ENCODE peak calls at places on chromosomes 6 and 20, in six cellular contexts. One of them, this sample, is unnamed.

GRCh38 chr6:157561929-157562810 is 181.2 kb downstream of the ZDHHC14 start:
- DNase-seq in GM12865: peak
- DNase-seq in CD8-positive, alpha-beta T cell: no peak
- DNase-seq in RWPE2: no peak
- DNase-seq in gastrocnemius medialis: no peak
- DNase-seq in pancreas: no peak
- DNase-seq in this sample: no peak

GRCh38 chr20:29763821-29764511 is 1493.5 kb upstream of the DEFB115 start:
- DNase-seq in gastrocnemius medialis: no peak
- DNase-seq in pancreas: no peak
- DNase-seq in RWPE2: no peak
- DNase-seq in CD8-positive, alpha-beta T cell: no peak
- DNase-seq in GM12865: no peak
- DNase-seq in this sample: no peak

GRCh38 chr20:56247954-56248782 is at the start of gene MC3R:
- DNase-seq in RWPE2: no peak
- DNase-seq in GM12865: peak
- DNase-seq in pancreas: peak
- DNase-seq in gastrocnemius medialis: no peak
- DNase-seq in CD8-positive, alpha-beta T cell: no peak
- DNase-seq in this sample: no peak

GRCh38 chr20:45933231-45934045 is 1.0 kb upstream of the PCIF1 start:
- DNase-seq in gastrocnemius medialis: peak
- DNase-seq in CD8-positive, alpha-beta T cell: peak
- DNase-seq in pancreas: peak
- DNase-seq in GM12865: peak
- DNase-seq in RWPE2: peak
- DNase-seq in this sample: peak

GRCh38 chr6:1870267-1870666 is 260.6 kb downstream of the FOXC1 start:
- DNase-seq in GM12865: no peak
- DNase-seq in pancreas: no peak
- DNase-seq in RWPE2: no peak
- DNase-seq in gastrocnemius medialis: no peak
- DNase-seq in CD8-positive, alpha-beta T cell: no peak
- DNase-seq in this sample: no peak

GRCh38 chr20:38604873-38605303 is 3.3 kb downstream of the ARHGAP40 start:
- DNase-seq in gastrocnemius medialis: no peak
- DNase-seq in CD8-positive, alpha-beta T cell: no peak
- DNase-seq in GM12865: no peak
- DNase-seq in RWPE2: peak
- DNase-seq in pancreas: no peak
- DNase-seq in this sample: no peak

GRCh38 chr6:154614101-154614500 is 103.6 kb upstream of the CNKSR3 start:
- DNase-seq in CD8-positive, alpha-beta T cell: no peak
- DNase-seq in GM12865: no peak
- DNase-seq in gastrocnemius medialis: no peak
- DNase-seq in RWPE2: no peak
- DNase-seq in pancreas: no peak
- DNase-seq in this sample: no peak

GRCh38 chr6:145729887-145730286 is 5.4 kb downstream of the EPM2A start:
- DNase-seq in pancreas: no peak
- DNase-seq in RWPE2: no peak
- DNase-seq in GM12865: no peak
- DNase-seq in CD8-positive, alpha-beta T cell: no peak
- DNase-seq in gastrocnemius medialis: no peak
- DNase-seq in this sample: no peak

GRCh38 chr6:112160745-112161144 is 73.4 kb downstream of the FAM229B start:
- DNase-seq in pancreas: no peak
- DNase-seq in GM12865: no peak
- DNase-seq in gastrocnemius medialis: no peak
- DNase-seq in CD8-positive, alpha-beta T cell: no peak
- DNase-seq in RWPE2: no peak
- DNase-seq in this sample: no peak

GRCh38 chr6:11393713-11394627 is 143.6 kb upstream of the TMEM170B start:
- DNase-seq in pancreas: no peak
- DNase-seq in RWPE2: no peak
- DNase-seq in gastrocnemius medialis: no peak
- DNase-seq in CD8-positive, alpha-beta T cell: no peak
- DNase-seq in GM12865: no peak
- DNase-seq in this sample: no peak

GRCh38 chr6:52955871-52956270 is 39.2 kb downstream of the GSTA4 start:
- DNase-seq in CD8-positive, alpha-beta T cell: no peak
- DNase-seq in GM12865: no peak
- DNase-seq in pancreas: no peak
- DNase-seq in gastrocnemius medialis: no peak
- DNase-seq in RWPE2: no peak
- DNase-seq in this sample: no peak

GRCh38 chr20:53934421-53935352 is 135.7 kb downstream of the BCAS1 start:
- DNase-seq in CD8-positive, alpha-beta T cell: no peak
- DNase-seq in pancreas: no peak
- DNase-seq in gastrocnemius medialis: no peak
- DNase-seq in RWPE2: no peak
- DNase-seq in GM12865: peak
- DNase-seq in this sample: no peak

GRCh38 chr20:17558154-17558940 is 11.5 kb upstream of the DSTN start:
- DNase-seq in GM12865: no peak
- DNase-seq in gastrocnemius medialis: no peak
- DNase-seq in CD8-positive, alpha-beta T cell: no peak
- DNase-seq in pancreas: no peak
- DNase-seq in RWPE2: peak
- DNase-seq in this sample: no peak

GRCh38 chr6:140538926-140539325 is 1164.5 kb upstream of the CITED2 start:
- DNase-seq in gastrocnemius medialis: no peak
- DNase-seq in GM12865: no peak
- DNase-seq in RWPE2: no peak
- DNase-seq in pancreas: no peak
- DNase-seq in CD8-positive, alpha-beta T cell: no peak
- DNase-seq in this sample: no peak

GRCh38 chr6:34205466-34205865 is 31.2 kb upstream of the HMGA1 start:
- DNase-seq in RWPE2: no peak
- DNase-seq in GM12865: no peak
- DNase-seq in CD8-positive, alpha-beta T cell: no peak
- DNase-seq in pancreas: no peak
- DNase-seq in gastrocnemius medialis: no peak
- DNase-seq in this sample: no peak

DNA sequence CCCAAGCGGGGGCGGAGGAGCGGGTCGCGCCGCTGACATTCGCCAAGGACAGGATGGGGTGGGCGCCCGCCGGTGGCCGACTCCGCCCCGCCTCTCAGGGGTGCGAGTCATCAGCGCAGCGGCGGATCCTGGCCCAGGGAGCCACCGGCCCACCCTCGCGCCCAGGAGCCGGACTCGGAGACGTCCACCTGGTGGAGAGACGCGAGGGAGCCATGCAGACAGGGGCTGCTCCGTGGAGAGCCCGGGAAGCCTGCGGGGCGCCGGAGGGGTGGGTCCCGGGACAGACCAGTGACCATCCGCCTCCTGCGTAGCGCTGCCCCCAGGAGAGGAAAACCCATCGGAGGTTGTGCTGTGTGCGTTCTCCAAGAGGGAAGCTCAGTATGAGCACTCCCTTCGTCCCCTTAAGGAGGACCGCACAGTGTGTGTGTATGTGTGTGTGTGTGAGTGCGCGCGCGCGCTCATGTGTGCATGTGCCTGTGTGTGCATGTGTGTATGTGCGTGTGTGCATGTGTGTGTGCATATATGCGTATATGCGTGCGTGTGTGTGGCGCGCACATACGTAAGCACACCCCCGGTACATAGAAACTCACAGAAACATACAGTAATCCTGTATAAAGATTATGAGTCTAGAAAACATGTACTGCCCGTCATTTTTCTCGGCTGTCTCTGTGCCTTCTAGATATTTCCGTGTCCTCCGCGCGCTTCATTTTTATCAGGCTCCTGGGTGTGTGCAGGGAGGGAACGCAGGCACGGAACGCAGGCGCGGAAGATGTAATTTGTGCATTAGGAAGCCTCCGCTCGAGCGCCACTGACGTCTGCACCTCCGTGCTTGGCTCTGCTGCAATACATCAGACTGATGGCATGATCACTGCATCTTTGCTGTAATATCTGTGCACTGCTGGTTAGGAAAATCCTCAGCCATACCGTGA is 158.9 kb downstream of the TBXT start:
- DNase-seq in pancreas: no peak
- DNase-seq in GM12865: no peak
- DNase-seq in RWPE2: no peak
- DNase-seq in gastrocnemius medialis: no peak
- DNase-seq in CD8-positive, alpha-beta T cell: no peak
- DNase-seq in this sample: no peak
- H3K4me3 ChIP-seq in pancreas: no peak
- H3K4me3 ChIP-seq in GM12865: no peak
- H3K4me3 ChIP-seq in RWPE2: peak
- H3K4me3 ChIP-seq in gastrocnemius medialis: peak
- H3K4me3 ChIP-seq in CD8-positive, alpha-beta T cell: no peak
- H3K4me3 ChIP-seq in this sample: no peak

GRCh38 chr6:41707565-41708200 is 27.7 kb downstream of the TFEB start:
- DNase-seq in pancreas: no peak
- DNase-seq in RWPE2: no peak
- DNase-seq in CD8-positive, alpha-beta T cell: no peak
- DNase-seq in gastrocnemius medialis: no peak
- DNase-seq in GM12865: peak
- DNase-seq in this sample: peak

GRCh38 chr6:41706876-41707564 is 28.4 kb downstream of the TFEB start:
- DNase-seq in pancreas: no peak
- DNase-seq in RWPE2: no peak
- DNase-seq in CD8-positive, alpha-beta T cell: no peak
- DNase-seq in GM12865: peak
- DNase-seq in gastrocnemius medialis: peak
- DNase-seq in this sample: no peak

GRCh38 chr6:41704656-41705328 is 30.6 kb downstream of the TFEB start:
- DNase-seq in pancreas: no peak
- DNase-seq in GM12865: peak
- DNase-seq in gastrocnemius medialis: no peak
- DNase-seq in CD8-positive, alpha-beta T cell: no peak
- DNase-seq in RWPE2: no peak
- DNase-seq in this sample: no peak

GRCh38 chr6:41705329-41705995 is 29.9 kb downstream of the TFEB start:
- DNase-seq in RWPE2: no peak
- DNase-seq in pancreas: no peak
- DNase-seq in gastrocnemius medialis: no peak
- DNase-seq in CD8-positive, alpha-beta T cell: no peak
- DNase-seq in GM12865: no peak
- DNase-seq in this sample: no peak

GRCh38 chr6:41705996-41706835 is 29.2 kb downstream of the TFEB start:
- DNase-seq in pancreas: no peak
- DNase-seq in GM12865: peak
- DNase-seq in gastrocnemius medialis: peak
- DNase-seq in RWPE2: no peak
- DNase-seq in CD8-positive, alpha-beta T cell: peak
- DNase-seq in this sample: no peak
- H3K4me3 ChIP-seq in pancreas: no peak
- H3K4me3 ChIP-seq in GM12865: peak
- H3K4me3 ChIP-seq in gastrocnemius medialis: peak
- H3K4me3 ChIP-seq in RWPE2: no peak
- H3K4me3 ChIP-seq in CD8-positive, alpha-beta T cell: no peak
- H3K4me3 ChIP-seq in this sample: no peak

GRCh38 chr6:37904590-37904989 is 85.1 kb downstream of the ZFAND3 start:
- DNase-seq in CD8-positive, alpha-beta T cell: no peak
- DNase-seq in pancreas: no peak
- DNase-seq in gastrocnemius medialis: no peak
- DNase-seq in GM12865: no peak
- DNase-seq in RWPE2: no peak
- DNase-seq in this sample: no peak

GRCh38 chr6:37906121-37906520 is 86.6 kb downstream of the ZFAND3 start:
- DNase-seq in GM12865: no peak
- DNase-seq in gastrocnemius medialis: no peak
- DNase-seq in RWPE2: no peak
- DNase-seq in pancreas: no peak
- DNase-seq in CD8-positive, alpha-beta T cell: no peak
- DNase-seq in this sample: no peak

GRCh38 chr6:37897819-37898534 is 78.5 kb downstream of the ZFAND3 start:
- DNase-seq in gastrocnemius medialis: no peak
- DNase-seq in pancreas: no peak
- DNase-seq in CD8-positive, alpha-beta T cell: no peak
- DNase-seq in RWPE2: no peak
- DNase-seq in GM12865: no peak
- DNase-seq in this sample: no peak

DNA sequence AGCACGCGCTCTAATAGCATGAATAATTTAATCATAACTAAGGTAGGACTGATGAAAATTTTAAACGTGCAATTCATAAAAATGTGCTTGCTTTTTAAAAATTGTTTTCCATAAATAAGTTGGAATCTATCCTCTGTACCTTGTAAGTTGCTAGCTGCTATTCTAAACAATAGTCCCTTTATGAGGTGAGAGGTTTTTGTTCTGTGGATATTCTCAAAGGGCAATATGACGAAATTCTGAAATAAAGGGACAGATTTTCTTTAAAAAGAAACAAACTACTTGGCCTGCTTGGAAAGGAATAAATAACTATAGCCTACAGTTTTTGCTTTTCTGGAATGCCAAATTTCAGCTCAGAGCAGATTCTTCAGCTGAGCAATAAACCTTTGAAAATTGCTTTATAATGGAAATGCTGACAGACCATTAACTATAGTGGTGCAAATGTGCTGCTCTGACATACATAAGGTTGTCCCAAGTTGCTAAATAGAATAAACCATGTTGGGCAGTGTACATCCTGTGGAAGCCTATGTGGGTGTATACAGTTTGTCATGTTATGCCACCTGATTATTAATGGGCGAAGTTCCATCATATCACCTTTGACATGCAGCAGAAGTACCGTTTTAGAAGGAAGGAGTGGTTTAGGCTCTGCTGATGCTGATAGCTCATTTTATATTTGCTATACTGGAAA is 84.3 kb downstream of the ZFAND3 start:
- DNase-seq in pancreas: no peak
- DNase-seq in RWPE2: no peak
- DNase-seq in CD8-positive, alpha-beta T cell: no peak
- DNase-seq in gastrocnemius medialis: no peak
- DNase-seq in GM12865: no peak
- DNase-seq in this sample: no peak
- H3K4me3 ChIP-seq in pancreas: no peak
- H3K4me3 ChIP-seq in RWPE2: no peak
- H3K4me3 ChIP-seq in CD8-positive, alpha-beta T cell: no peak
- H3K4me3 ChIP-seq in gastrocnemius medialis: no peak
- H3K4me3 ChIP-seq in GM12865: no peak
- H3K4me3 ChIP-seq in this sample: no peak

DNA sequence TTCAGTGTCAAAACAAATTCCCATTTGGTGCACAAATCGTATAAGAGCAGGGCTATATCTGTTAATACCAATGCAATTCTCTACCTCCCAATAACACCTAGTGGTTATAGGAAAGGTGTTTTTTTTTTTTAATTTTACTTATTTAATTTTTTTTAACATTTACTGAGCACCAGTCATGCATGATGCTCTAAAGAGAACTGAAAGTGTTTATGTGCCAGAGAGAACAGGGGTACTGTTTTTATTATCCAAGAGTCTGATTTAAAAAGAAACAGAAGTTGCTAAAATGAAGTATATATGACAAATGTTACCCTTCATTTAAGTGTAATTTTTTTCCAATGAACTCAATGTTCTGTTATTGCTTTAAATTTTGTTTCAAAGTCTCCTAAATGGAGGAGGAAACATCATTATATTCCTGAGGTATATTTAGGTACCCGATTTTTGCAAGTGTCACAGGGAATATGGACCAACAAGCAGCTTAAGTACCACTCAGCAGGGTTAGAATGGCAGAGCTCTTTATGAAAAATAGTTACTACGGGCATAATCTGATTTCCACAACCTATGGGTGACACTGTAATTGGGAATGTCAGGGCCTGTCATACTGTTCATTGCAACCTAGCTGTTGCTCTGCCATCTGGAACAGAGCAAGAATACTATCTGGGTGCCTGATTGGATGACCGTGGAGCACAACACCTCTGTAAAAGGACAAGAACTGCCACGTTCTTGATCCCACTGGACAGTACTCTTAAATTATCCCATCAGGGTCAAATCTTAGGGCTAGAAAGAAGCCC is 195.4 kb downstream of the KHDRBS2 start:
- DNase-seq in pancreas: no peak
- DNase-seq in gastrocnemius medialis: no peak
- DNase-seq in CD8-positive, alpha-beta T cell: no peak
- DNase-seq in GM12865: no peak
- DNase-seq in RWPE2: no peak
- DNase-seq in this sample: no peak
- H3K4me3 ChIP-seq in pancreas: no peak
- H3K4me3 ChIP-seq in gastrocnemius medialis: no peak
- H3K4me3 ChIP-seq in CD8-positive, alpha-beta T cell: no peak
- H3K4me3 ChIP-seq in GM12865: no peak
- H3K4me3 ChIP-seq in RWPE2: no peak
- H3K4me3 ChIP-seq in this sample: no peak

This sample was measured in naive thymus-derived CD4-positive, alpha-beta T cell.